ENCODE peak calls at places on chromosomes 6 and 20, in nine cellular contexts. I is GM04503, N is iPS-NIHi11, S is esophagus squamous epithelium, V is activated gamma-delta T cell treated with Interleukin-2 at 50 U/mL for 16 hours, Y is C1 segment of cervical spinal cord, O is HEK293T, H is AG20443, W is mammary epithelial cell. J is an unnamed sample.

GRCh38 chr20:38181207-38181693 is 16.2 kb upstream of the TGM2 start:
- DNase-seq in I (no peak), N (no peak), S (no peak), V (no peak), Y (no peak), O (no peak), H (no peak), W (no peak), J (no peak)

GRCh38 chr6:76719449-76719848 is 647.0 kb upstream of the IMPG1 start:
- DNase-seq in I (no peak), N (no peak), S (no peak), V (no peak), Y (no peak), O (no peak), H (no peak), W (no peak), J (no peak)

GRCh38 chr6:84422380-84422968 is 195.0 kb upstream of the CEP162 start:
- DNase-seq in I (no peak), N (peak), S (no peak), V (no peak), Y (no peak), O (peak), H (no peak), W (peak), J (no peak)

GRCh38 chr6:167836722-167837121 is 10.0 kb downstream of the AFDN start:
- DNase-seq in I (no peak), N (no peak), S (no peak), V (no peak), Y (no peak), O (no peak), H (no peak), W (no peak), J (no peak)

GRCh38 chr6:51675551-51676275 is 411.7 kb downstream of the PKHD1 start:
- DNase-seq in I (no peak), N (no peak), S (no peak), V (no peak), Y (no peak), O (no peak), H (no peak), W (no peak), J (no peak)

GRCh38 chr6:88517737-88518136 is 351.6 kb upstream of the CNR1 start:
- DNase-seq in I (no peak), N (no peak), S (no peak), V (no peak), Y (no peak), O (no peak), H (no peak), W (no peak), J (no peak)

GRCh38 chr6:103079867-103080266 is 1686.4 kb downstream of the GRIK2 start:
- DNase-seq in I (no peak), N (no peak), S (no peak), V (no peak), Y (no peak), O (no peak), H (no peak), W (no peak), J (no peak)

GRCh38 chr20:9359561-9360308 is 154.7 kb upstream of the LAMP5 start:
- DNase-seq in I (peak), N (peak), S (no peak), V (no peak), Y (peak), O (peak), H (peak), W (peak), J (peak)

GRCh38 chr20:38907918-38908677 is 18.1 kb upstream of the FAM83D start:
- DNase-seq in I (no peak), N (no peak), S (no peak), V (no peak), Y (no peak), O (no peak), H (no peak), W (no peak), J (peak)

GRCh38 chr20:51801220-51801991 is 915 bp downstream of the SALL4 start:
- DNase-seq in I (no peak), N (peak), S (no peak), V (no peak), Y (no peak), O (no peak), H (peak), W (no peak), J (peak)

GRCh38 chr6:6843057-6843627 is 254.6 kb downstream of the LY86 start:
- DNase-seq in I (no peak), N (no peak), S (no peak), V (no peak), Y (no peak), O (no peak), H (no peak), W (peak), J (peak)

GRCh38 chr6:125014157-125014957 is 52.1 kb downstream of the RNF217 start:
- DNase-seq in I (peak), N (no peak), S (no peak), V (no peak), Y (no peak), O (no peak), H (peak), W (peak), J (no peak)

GRCh38 chr6:43393597-43393996 is 24.1 kb upstream of the ZNF318 start:
- DNase-seq in I (no peak), N (no peak), S (no peak), V (no peak), Y (no peak), O (no peak), H (no peak), W (no peak), J (no peak)

GRCh38 chr6:14841901-14842421 is 403.9 kb upstream of the JARID2 start:
- DNase-seq in I (peak), N (no peak), S (no peak), V (no peak), Y (no peak), O (no peak), H (peak), W (peak), J (no peak)

GRCh38 chr20:4820833-4821518 is 99.3 kb downstream of the PRND start:
- DNase-seq in I (peak), N (no peak), S (no peak), V (no peak), Y (peak), O (no peak), H (peak), W (peak), J (no peak)

GRCh38 chr6:17881085-17881883 is 106.2 kb downstream of the KIF13A start:
- DNase-seq in I (no peak), N (no peak), S (no peak), V (no peak), Y (no peak), O (no peak), H (no peak), W (no peak), J (no peak)

GRCh38 chr6:43738267-43738676 is 31.7 kb upstream of the VEGFA start:
- DNase-seq in I (no peak), N (no peak), S (no peak), V (no peak), Y (no peak), O (no peak), H (no peak), W (no peak), J (no peak)

GRCh38 chr20:58662142-58662473 is 11.0 kb downstream of the STX16 start:
- DNase-seq in I (no peak), N (no peak), S (no peak), V (no peak), Y (no peak), O (no peak), H (no peak), W (no peak), J (no peak)

GRCh38 chr6:80457044-80457933 is 350.8 kb downstream of the BCKDHB start:
- DNase-seq in I (peak), N (peak), S (no peak), V (no peak), Y (peak), O (no peak), H (peak), W (peak), J (peak)

GRCh38 chr6:45951771-45952529 is 63.7 kb downstream of the CLIC5 start:
- DNase-seq in I (no peak), N (no peak), S (no peak), V (no peak), Y (no peak), O (no peak), H (peak), W (no peak), J (no peak)

GRCh38 chr6:36314221-36315014 is 22.3 kb downstream of the BNIP5 start:
- DNase-seq in I (no peak), N (peak), S (no peak), V (no peak), Y (no peak), O (no peak), H (no peak), W (peak), J (peak)

J was measured in PC-9.